ENCODE peak calls at places on chromosomes 3 and 15, in five cellular contexts. One of them, this sample, is unnamed.
A peak's percentile ranks its signal among the peaks of the same experiment; 100 is the strongest.

GRCh38 chr15:29821416-29822099 is 710 bp downstream of the TJP1 start:
- DNase-seq in H1: no peak
- DNase-seq in GM12878: no peak
- DNase-seq in HepG2: peak; percentile 74
- DNase-seq in A549: peak; percentile 75
- DNase-seq in this sample: peak; percentile 77

GRCh38 chr15:51874751-51875644 is 45.5 kb downstream of the TMOD3 start:
- DNase-seq in A549: peak; percentile 85
- DNase-seq in HepG2: peak; percentile 29
- DNase-seq in GM12878: no peak
- DNase-seq in H1: no peak
- DNase-seq in this sample: peak; percentile 44

GRCh38 chr3:3015472-3016089 is 94.6 kb downstream of the IL5RA start:
- DNase-seq in H1: no peak
- DNase-seq in A549: no peak
- DNase-seq in GM12878: no peak
- DNase-seq in HepG2: peak; percentile 15
- DNase-seq in this sample: peak; percentile 24

GRCh38 chr3:126208618-126209256 is 28.4 kb upstream of the ALDH1L1 start:
- DNase-seq in H1: no peak
- DNase-seq in HepG2: peak; percentile 52
- DNase-seq in A549: peak; percentile 69
- DNase-seq in GM12878: no peak
- DNase-seq in this sample: no peak

GRCh38 chr15:85927936-85928537 is 133.3 kb upstream of the KLHL25 start:
- DNase-seq in H1: no peak
- DNase-seq in HepG2: no peak
- DNase-seq in A549: no peak
- DNase-seq in GM12878: no peak
- DNase-seq in this sample: no peak

GRCh38 chr3:78569820-78570219 is 1198.0 kb downstream of the ROBO1 start:
- DNase-seq in GM12878: no peak
- DNase-seq in H1: no peak
- DNase-seq in A549: no peak
- DNase-seq in HepG2: peak; percentile 17
- DNase-seq in this sample: no peak

GRCh38 chr3:77296527-77296926 is 256.6 kb downstream of the ROBO2 start:
- DNase-seq in GM12878: no peak
- DNase-seq in H1: no peak
- DNase-seq in A549: no peak
- DNase-seq in HepG2: no peak
- DNase-seq in this sample: peak; percentile 4

GRCh38 chr3:52428151-52429005 is 16.5 kb downstream of the SEMA3G start:
- DNase-seq in HepG2: peak; percentile 76
- DNase-seq in A549: peak; percentile 45
- DNase-seq in GM12878: no peak
- DNase-seq in H1: no peak
- DNase-seq in this sample: peak; percentile 31

GRCh38 chr3:34013818-34014576 is 215.6 kb downstream of the PDCD6IP start:
- DNase-seq in HepG2: peak; percentile 52
- DNase-seq in A549: no peak
- DNase-seq in GM12878: no peak
- DNase-seq in H1: no peak
- DNase-seq in this sample: no peak

GRCh38 chr15:65970937-65971740 is 101.8 kb downstream of the RAB11A start:
- DNase-seq in HepG2: no peak
- DNase-seq in H1: no peak
- DNase-seq in GM12878: no peak
- DNase-seq in A549: no peak
- DNase-seq in this sample: no peak
- TF ChIP-seq USF2 in HepG2: no peak
- TF ChIP-seq USF2 in H1: no peak
- TF ChIP-seq USF2 in GM12878: no peak
- TF ChIP-seq USF2 in A549: no peak
- TF ChIP-seq USF2 in this sample: no peak

GRCh38 chr3:188686319-188686718 is 485.5 kb upstream of the TPRG1 start:
- DNase-seq in H1: no peak
- DNase-seq in GM12878: no peak
- DNase-seq in HepG2: no peak
- DNase-seq in A549: no peak
- DNase-seq in this sample: no peak

GRCh38 chr3:188689101-188689574 is 482.6 kb upstream of the TPRG1 start:
- DNase-seq in HepG2: no peak
- DNase-seq in H1: no peak
- DNase-seq in A549: no peak
- DNase-seq in GM12878: no peak
- DNase-seq in this sample: no peak

GRCh38 chr3:188687389-188687788 is 484.4 kb upstream of the TPRG1 start:
- DNase-seq in GM12878: no peak
- DNase-seq in H1: no peak
- DNase-seq in A549: no peak
- DNase-seq in HepG2: no peak
- DNase-seq in this sample: no peak

GRCh38 chr3:188683032-188683491 is 488.7 kb upstream of the TPRG1 start:
- DNase-seq in A549: no peak
- DNase-seq in HepG2: peak; percentile 6
- DNase-seq in GM12878: no peak
- DNase-seq in H1: no peak
- DNase-seq in this sample: no peak

GRCh38 chr3:188685789-188686188 is 486.0 kb upstream of the TPRG1 start:
- DNase-seq in A549: no peak
- DNase-seq in H1: no peak
- DNase-seq in HepG2: no peak
- DNase-seq in GM12878: no peak
- DNase-seq in this sample: no peak
- TF ChIP-seq KDM1A in A549: no peak
- TF ChIP-seq KDM1A in H1: no peak
- TF ChIP-seq KDM1A in HepG2: no peak
- TF ChIP-seq KDM1A in GM12878: no peak
- TF ChIP-seq KDM1A in this sample: no peak

GRCh38 chr3:138774529-138775253 is 60.0 kb downstream of the PIK3CB start:
- DNase-seq in A549: peak; percentile 18
- DNase-seq in GM12878: no peak
- DNase-seq in HepG2: peak; percentile 71
- DNase-seq in H1: no peak
- DNase-seq in this sample: no peak
- TF ChIP-seq USF2 in A549: no peak
- TF ChIP-seq USF2 in GM12878: no peak
- TF ChIP-seq USF2 in HepG2: no peak
- TF ChIP-seq USF2 in H1: no peak
- TF ChIP-seq USF2 in this sample: no peak

DNA sequence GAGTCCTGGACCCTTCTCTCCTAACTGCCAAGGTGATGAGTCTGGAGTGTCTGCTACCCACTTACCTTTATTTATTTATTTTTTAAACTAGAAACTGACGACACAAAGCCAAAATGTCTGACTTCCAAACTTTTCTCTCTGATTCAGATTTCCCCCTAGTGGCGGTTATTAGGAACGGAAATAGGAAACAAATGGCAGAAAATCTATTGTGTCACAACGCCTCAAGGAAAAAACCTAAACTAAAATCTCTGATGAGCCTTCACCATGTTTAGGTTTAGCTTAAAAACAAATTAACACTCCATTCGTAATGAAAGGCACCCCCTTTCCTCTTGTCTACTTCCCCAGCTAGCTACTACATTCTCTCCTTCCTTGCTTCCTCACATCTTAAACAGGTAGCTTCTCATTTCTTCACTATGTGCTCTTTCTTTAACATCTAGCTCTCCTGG is 94.0 kb upstream of the MEX3B start:
- DNase-seq in GM12878: no peak
- DNase-seq in HepG2: peak; percentile 36
- DNase-seq in H1: no peak
- DNase-seq in A549: peak; percentile 63
- DNase-seq in this sample: peak; percentile 35
- TF ChIP-seq KDM1A in GM12878: no peak
- TF ChIP-seq KDM1A in HepG2: no peak
- TF ChIP-seq KDM1A in H1: no peak
- TF ChIP-seq KDM1A in A549: no peak
- TF ChIP-seq KDM1A in this sample: no peak

GRCh38 chr3:186870421-186871201 is 28.1 kb downstream of the ADIPOQ start:
- DNase-seq in H1: no peak
- DNase-seq in HepG2: no peak
- DNase-seq in GM12878: no peak
- DNase-seq in A549: no peak
- DNase-seq in this sample: no peak

GRCh38 chr3:186871403-186871924 is 29.0 kb downstream of the ADIPOQ start:
- DNase-seq in HepG2: no peak
- DNase-seq in A549: no peak
- DNase-seq in GM12878: no peak
- DNase-seq in H1: no peak
- DNase-seq in this sample: peak; percentile 80

GRCh38 chr3:186869253-186870235 is 27.0 kb downstream of the ADIPOQ start:
- DNase-seq in HepG2: no peak
- DNase-seq in A549: no peak
- DNase-seq in GM12878: no peak
- DNase-seq in H1: no peak
- DNase-seq in this sample: no peak
- TF ChIP-seq USF2 in HepG2: no peak
- TF ChIP-seq USF2 in A549: no peak
- TF ChIP-seq USF2 in GM12878: no peak
- TF ChIP-seq USF2 in H1: no peak
- TF ChIP-seq USF2 in this sample: no peak

GRCh38 chr3:129441782-129442181 is 1.8 kb downstream of the IFT122 start:
- DNase-seq in H1: no peak
- DNase-seq in HepG2: no peak
- DNase-seq in A549: no peak
- DNase-seq in GM12878: no peak
- DNase-seq in this sample: no peak
- TF ChIP-seq KDM1A in H1: no peak
- TF ChIP-seq KDM1A in HepG2: no peak
- TF ChIP-seq KDM1A in A549: no peak
- TF ChIP-seq KDM1A in GM12878: no peak
- TF ChIP-seq KDM1A in this sample: no peak